ENCODE peak calls at places on chromosome 16, in five cellular contexts. K, C, W, J and H are unnamed samples.

GRCh38 chr16:1261131-1261917 is 5.5 kb downstream of the TPSD1 start:
- DNase-seq in K (no peak), C (peak; percentile 14), W (no peak), J (no peak), H (no peak)

GRCh38 chr16:69064789-69065313 is 40.6 kb upstream of the HAS3 start:
- DNase-seq in K (no peak), C (no peak), W (no peak), J (no peak), H (no peak)

GRCh38 chr16:89325861-89326471 is 108.5 kb downstream of the ZNF778 start:
- DNase-seq in K (peak; percentile 16), C (no peak), W (peak; percentile 72), J (no peak), H (peak; percentile 57)

GRCh38 chr16:35599429-35600165 is 2140.2 kb downstream of the TP53TG3F start:
- DNase-seq in K (no peak), C (no peak), W (no peak), J (no peak), H (no peak)

GRCh38 chr16:48811478-48811877 is 201.5 kb upstream of the N4BP1 start:
- DNase-seq in K (no peak), C (no peak), W (no peak), J (peak; percentile 16), H (no peak)

GRCh38 chr16:3582276-3583165 is 5.3 kb upstream of the NLRC3 start:
- DNase-seq in K (no peak), C (no peak), W (no peak), J (no peak), H (no peak)

GRCh38 chr16:69508033-69508432 is 57.7 kb upstream of the NFAT5 start:
- DNase-seq in K (no peak), C (no peak), W (no peak), J (no peak), H (no peak)

GRCh38 chr16:49537924-49538455 is 164.4 kb downstream of the C16orf78 start:
- DNase-seq in K (no peak), C (no peak), W (no peak), J (no peak), H (no peak)

GRCh38 chr16:66873685-66874055 is 6.6 kb upstream of the PDP2 start:
- DNase-seq in K (peak; percentile 39), C (no peak), W (no peak), J (no peak), H (peak; percentile 35)

GRCh38 chr16:1794908-1795666 is 1.6 kb upstream of the IGFALS start:
- DNase-seq in K (no peak), C (no peak), W (no peak), J (no peak), H (no peak)

GRCh38 chr16:77234611-77235010 is 35.4 kb downstream of the SYCE1L start:
- DNase-seq in K (no peak), C (no peak), W (no peak), J (no peak), H (no peak)

GRCh38 chr16:27203429-27204231 is at the start of gene KDM8:
- DNase-seq in K (peak; percentile 93), C (peak; percentile 99), W (peak; percentile 100), J (peak; percentile 99), H (peak; percentile 100)